ENCODE peak calls at places on chromosomes 3 and 15, in eight cellular contexts. One of them, this sample, is unnamed.

GRCh38 chr3:47817609-47818008 is 14.7 kb downstream of the DHX30 start:
- DNase-seq in sigmoid colon: no peak
- DNase-seq in HepG2: no peak
- DNase-seq in GM23338: no peak
- DNase-seq in stomach: no peak
- DNase-seq in K562: no peak
- DNase-seq in breast epithelium: no peak
- DNase-seq in esophagus muscularis mucosa: no peak
- DNase-seq in this sample: no peak

GRCh38 chr3:119550090-119550910 is 9.1 kb downstream of the CD80 start:
- DNase-seq in sigmoid colon: no peak
- DNase-seq in HepG2: no peak
- DNase-seq in GM23338: no peak
- DNase-seq in stomach: no peak
- DNase-seq in K562: no peak
- DNase-seq in breast epithelium: no peak
- DNase-seq in esophagus muscularis mucosa: no peak
- DNase-seq in this sample: no peak

GRCh38 chr3:56775356-56775914 is 26.3 kb downstream of the ARHGEF3 start:
- DNase-seq in sigmoid colon: peak; percentile 72
- DNase-seq in HepG2: no peak
- DNase-seq in GM23338: no peak
- DNase-seq in stomach: no peak
- DNase-seq in K562: no peak
- DNase-seq in breast epithelium: no peak
- DNase-seq in esophagus muscularis mucosa: no peak
- DNase-seq in this sample: no peak

GRCh38 chr3:172908871-172909270 is 158.3 kb downstream of the ECT2 start:
- DNase-seq in sigmoid colon: no peak
- DNase-seq in HepG2: no peak
- DNase-seq in GM23338: no peak
- DNase-seq in stomach: no peak
- DNase-seq in K562: no peak
- DNase-seq in breast epithelium: no peak
- DNase-seq in esophagus muscularis mucosa: no peak
- DNase-seq in this sample: no peak

GRCh38 chr15:68278345-68279217 is 1.0 kb downstream of the FEM1B start:
- DNase-seq in sigmoid colon: no peak
- DNase-seq in HepG2: peak; percentile 65
- DNase-seq in GM23338: no peak
- DNase-seq in stomach: no peak
- DNase-seq in K562: no peak
- DNase-seq in breast epithelium: peak; percentile 63
- DNase-seq in esophagus muscularis mucosa: no peak
- DNase-seq in this sample: peak; percentile 21

GRCh38 chr3:118425272-118425837 is 609.3 kb downstream of the IGSF11 start:
- DNase-seq in sigmoid colon: no peak
- DNase-seq in HepG2: no peak
- DNase-seq in GM23338: no peak
- DNase-seq in stomach: no peak
- DNase-seq in K562: no peak
- DNase-seq in breast epithelium: no peak
- DNase-seq in esophagus muscularis mucosa: no peak
- DNase-seq in this sample: no peak

GRCh38 chr15:50774450-50774849 is 8.9 kb upstream of the SPPL2A start:
- DNase-seq in sigmoid colon: no peak
- DNase-seq in HepG2: no peak
- DNase-seq in GM23338: no peak
- DNase-seq in stomach: no peak
- DNase-seq in K562: no peak
- DNase-seq in breast epithelium: no peak
- DNase-seq in esophagus muscularis mucosa: no peak
- DNase-seq in this sample: no peak

GRCh38 chr15:33547876-33548275 is 237.1 kb downstream of the RYR3 start:
- DNase-seq in sigmoid colon: no peak
- DNase-seq in HepG2: peak; percentile 13
- DNase-seq in GM23338: peak; percentile 86
- DNase-seq in stomach: no peak
- DNase-seq in K562: no peak
- DNase-seq in breast epithelium: no peak
- DNase-seq in esophagus muscularis mucosa: no peak
- DNase-seq in this sample: no peak

GRCh38 chr15:38683382-38684242 is 119.0 kb upstream of the RASGRP1 start:
- DNase-seq in sigmoid colon: no peak
- DNase-seq in HepG2: peak; percentile 27
- DNase-seq in GM23338: peak; percentile 67
- DNase-seq in stomach: peak; percentile 61
- DNase-seq in K562: peak; percentile 35
- DNase-seq in breast epithelium: no peak
- DNase-seq in esophagus muscularis mucosa: no peak
- DNase-seq in this sample: no peak

DNA sequence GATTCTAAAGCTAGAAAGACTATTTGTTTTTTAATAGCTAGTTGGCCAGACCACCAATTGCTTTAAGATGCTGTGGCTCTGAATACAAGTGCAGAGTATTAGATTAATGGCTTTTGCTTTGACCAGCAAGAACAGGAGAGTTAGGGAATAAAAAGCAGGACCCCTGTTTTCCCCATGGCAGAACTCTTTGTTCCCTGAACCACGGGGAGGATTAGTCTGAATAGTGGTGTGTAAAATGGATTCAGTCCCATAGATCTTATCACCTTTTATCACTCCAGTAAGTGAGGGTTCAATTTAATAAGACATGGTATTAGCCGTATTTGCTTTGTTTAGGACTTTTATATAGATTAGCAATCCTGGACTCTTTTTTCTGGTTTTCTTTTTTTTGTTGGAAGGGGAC is 562.6 kb upstream of the DPPA4 start:
- DNase-seq in sigmoid colon: no peak
- DNase-seq in HepG2: no peak
- DNase-seq in GM23338: no peak
- DNase-seq in stomach: no peak
- DNase-seq in K562: no peak
- DNase-seq in breast epithelium: no peak
- DNase-seq in esophagus muscularis mucosa: no peak
- DNase-seq in this sample: no peak
- H3K27ac ChIP-seq in sigmoid colon: no peak overlapping the region
- H3K27ac ChIP-seq in HepG2: no peak overlapping the region
- H3K27ac ChIP-seq in GM23338: no peak overlapping the region
- H3K27ac ChIP-seq in stomach: no peak overlapping the region
- H3K27ac ChIP-seq in K562: no peak overlapping the region
- H3K27ac ChIP-seq in breast epithelium: no peak overlapping the region
- H3K27ac ChIP-seq in esophagus muscularis mucosa: no peak overlapping the region
- H3K27ac ChIP-seq in this sample: no peak overlapping the region

DNA sequence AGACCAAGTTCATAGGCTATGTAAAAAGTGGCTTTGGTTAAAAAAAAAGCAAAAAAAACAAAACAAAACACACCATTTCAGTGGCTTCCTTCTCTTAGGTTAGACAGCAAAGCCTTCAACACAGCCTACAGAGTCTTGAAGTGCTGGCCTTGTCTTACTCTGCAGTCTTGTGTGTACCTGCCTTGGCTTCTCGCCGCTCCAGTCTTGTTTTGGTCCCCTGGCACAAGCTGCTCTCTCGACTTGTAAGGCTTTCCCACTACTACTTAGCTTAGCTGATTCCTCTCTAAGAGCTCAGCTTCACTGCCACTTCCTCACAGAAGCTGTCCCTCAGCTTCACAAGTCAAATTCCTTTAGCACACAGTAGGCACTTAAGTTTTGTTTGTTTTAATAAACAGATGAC is 63.0 kb downstream of the ST3GAL6 start:
- DNase-seq in sigmoid colon: no peak
- DNase-seq in HepG2: no peak
- DNase-seq in GM23338: no peak
- DNase-seq in stomach: no peak
- DNase-seq in K562: no peak
- DNase-seq in breast epithelium: no peak
- DNase-seq in esophagus muscularis mucosa: no peak
- DNase-seq in this sample: no peak
- TF ChIP-seq POLR2AphosphoS5 in sigmoid colon: no peak
- TF ChIP-seq POLR2AphosphoS5 in HepG2: no peak
- TF ChIP-seq POLR2AphosphoS5 in GM23338: no peak
- TF ChIP-seq POLR2AphosphoS5 in stomach: no peak
- TF ChIP-seq POLR2AphosphoS5 in K562: no peak
- TF ChIP-seq POLR2AphosphoS5 in breast epithelium: no peak
- TF ChIP-seq POLR2AphosphoS5 in esophagus muscularis mucosa: no peak
- TF ChIP-seq POLR2AphosphoS5 in this sample: no peak

GRCh38 chr15:94844533-94845390 is 613.4 kb downstream of the MCTP2 start:
- DNase-seq in sigmoid colon: peak; percentile 79
- DNase-seq in HepG2: peak; percentile 96
- DNase-seq in GM23338: peak; percentile 70
- DNase-seq in stomach: peak; percentile 82
- DNase-seq in K562: peak; percentile 86
- DNase-seq in breast epithelium: no peak
- DNase-seq in esophagus muscularis mucosa: no peak
- DNase-seq in this sample: peak; percentile 88
- H3K27ac ChIP-seq in sigmoid colon: peak overlapping the region; percentile 62
- H3K27ac ChIP-seq in HepG2: peak overlapping the region; percentile 97
- H3K27ac ChIP-seq in GM23338: no peak overlapping the region
- H3K27ac ChIP-seq in stomach: peak overlapping the region; percentile 86
- H3K27ac ChIP-seq in K562: peak overlapping the region; percentile 91
- H3K27ac ChIP-seq in breast epithelium: no peak overlapping the region
- H3K27ac ChIP-seq in esophagus muscularis mucosa: peak overlapping the region; percentile 74
- H3K27ac ChIP-seq in this sample: peak overlapping the region; percentile 83

GRCh38 chr3:195751584-195751983 is 30.8 kb downstream of the MUC20 start:
- DNase-seq in sigmoid colon: no peak
- DNase-seq in HepG2: no peak
- DNase-seq in GM23338: no peak
- DNase-seq in stomach: no peak
- DNase-seq in K562: no peak
- DNase-seq in breast epithelium: no peak
- DNase-seq in esophagus muscularis mucosa: no peak
- DNase-seq in this sample: peak; percentile 24

GRCh38 chr3:195754141-195754540 is 33.4 kb downstream of the MUC20 start:
- DNase-seq in sigmoid colon: no peak
- DNase-seq in HepG2: no peak
- DNase-seq in GM23338: no peak
- DNase-seq in stomach: no peak
- DNase-seq in K562: no peak
- DNase-seq in breast epithelium: no peak
- DNase-seq in esophagus muscularis mucosa: no peak
- DNase-seq in this sample: peak; percentile 65

GRCh38 chr3:195752066-195752465 is 31.3 kb downstream of the MUC20 start:
- DNase-seq in sigmoid colon: no peak
- DNase-seq in HepG2: no peak
- DNase-seq in GM23338: no peak
- DNase-seq in stomach: no peak
- DNase-seq in K562: no peak
- DNase-seq in breast epithelium: no peak
- DNase-seq in esophagus muscularis mucosa: no peak
- DNase-seq in this sample: peak; percentile 56

GRCh38 chr3:195753609-195754008 is 32.8 kb downstream of the MUC20 start:
- DNase-seq in sigmoid colon: no peak
- DNase-seq in HepG2: no peak
- DNase-seq in GM23338: no peak
- DNase-seq in stomach: no peak
- DNase-seq in K562: no peak
- DNase-seq in breast epithelium: no peak
- DNase-seq in esophagus muscularis mucosa: no peak
- DNase-seq in this sample: peak; percentile 47

GRCh38 chr3:195752538-195753331 is 32.0 kb downstream of the MUC20 start:
- DNase-seq in sigmoid colon: no peak
- DNase-seq in HepG2: no peak
- DNase-seq in GM23338: no peak
- DNase-seq in stomach: no peak
- DNase-seq in K562: peak; percentile 74
- DNase-seq in breast epithelium: no peak
- DNase-seq in esophagus muscularis mucosa: no peak
- DNase-seq in this sample: peak; percentile 42
- TF ChIP-seq POLR2AphosphoS5 in sigmoid colon: no peak
- TF ChIP-seq POLR2AphosphoS5 in HepG2: no peak
- TF ChIP-seq POLR2AphosphoS5 in GM23338: no peak
- TF ChIP-seq POLR2AphosphoS5 in stomach: no peak
- TF ChIP-seq POLR2AphosphoS5 in K562: no peak
- TF ChIP-seq POLR2AphosphoS5 in breast epithelium: no peak
- TF ChIP-seq POLR2AphosphoS5 in esophagus muscularis mucosa: no peak
- TF ChIP-seq POLR2AphosphoS5 in this sample: no peak